ENCODE peak calls at places on chromosome 12, in seven cellular contexts. Z, R, Q, F, Y, J and L are unnamed samples.
A peak's percentile ranks its signal among the peaks of the same experiment; 100 is the strongest.

GRCh38 chr12:67425394-67425793 is 156.2 kb downstream of the CAND1 start:
- DNase-seq in Z (no peak), R (no peak), Q (no peak), F (no peak), Y (no peak), J (no peak), L (no peak)

GRCh38 chr12:124586756-124587155 is 19.3 kb upstream of the NCOR2 start:
- DNase-seq in Z (no peak), R (no peak), Q (peak; percentile 91), F (no peak), Y (no peak), J (no peak), L (no peak)

GRCh38 chr12:130179191-130179590 is 16.9 kb downstream of the FZD10 start:
- DNase-seq in Z (no peak), R (no peak), Q (no peak), F (no peak), Y (no peak), J (no peak), L (no peak)

GRCh38 chr12:124745891-124746570 is 117.6 kb downstream of the SCARB1 start:
- DNase-seq in Z (peak; percentile 95), R (no peak), Q (peak; percentile 19), F (peak; percentile 41), Y (peak; percentile 97), J (peak; percentile 97), L (peak; percentile 69)

GRCh38 chr12:55722948-55723347 is 2.8 kb downstream of the RDH5 start:
- DNase-seq in Z (no peak), R (no peak), Q (no peak), F (no peak), Y (no peak), J (no peak), L (no peak)

GRCh38 chr12:39723831-39724230 is 104.2 kb upstream of the ABCD2 start:
- DNase-seq in Z (no peak), R (no peak), Q (no peak), F (no peak), Y (peak; percentile 4), J (peak; percentile 48), L (no peak)

GRCh38 chr12:5588231-5588995 is 156.5 kb downstream of the NTF3 start:
- DNase-seq in Z (no peak), R (no peak), Q (no peak), F (no peak), Y (no peak), J (peak; percentile 94), L (no peak)

GRCh38 chr12:45789025-45789424 is 59.5 kb downstream of the ARID2 start:
- DNase-seq in Z (no peak), R (peak; percentile 26), Q (no peak), F (no peak), Y (no peak), J (peak; percentile 86), L (no peak)

GRCh38 chr12:67482751-67483661 is 165.5 kb upstream of the DYRK2 start:
- DNase-seq in Z (peak; percentile 75), R (peak; percentile 44), Q (no peak), F (peak; percentile 50), Y (peak; percentile 46), J (peak; percentile 82), L (peak; percentile 9)

GRCh38 chr12:14567311-14568195 is at the start of gene PLBD1:
- DNase-seq in Z (peak; percentile 81), R (no peak), Q (no peak), F (peak; percentile 21), Y (peak; percentile 38), J (peak; percentile 21), L (peak; percentile 77)

GRCh38 chr12:89073027-89073398 is 279.3 kb downstream of the DUSP6 start:
- DNase-seq in Z (no peak), R (no peak), Q (no peak), F (no peak), Y (no peak), J (peak; percentile 65), L (no peak)

GRCh38 chr12:102034346-102034745 is 27.4 kb downstream of the WASHC3 start:
- DNase-seq in Z (no peak), R (no peak), Q (no peak), F (no peak), Y (no peak), J (peak; percentile 60), L (no peak)

GRCh38 chr12:125194999-125195398 is 129.8 kb downstream of the AACS start:
- DNase-seq in Z (no peak), R (no peak), Q (no peak), F (no peak), Y (no peak), J (no peak), L (no peak)

GRCh38 chr12:50058743-50059312 is 1.4 kb downstream of the ASIC1 start:
- DNase-seq in Z (no peak), R (no peak), Q (no peak), F (peak; percentile 27), Y (no peak), J (no peak), L (no peak)

GRCh38 chr12:124493809-124494750 is 73.3 kb downstream of the NCOR2 start:
- DNase-seq in Z (no peak), R (peak; percentile 26), Q (no peak), F (peak; percentile 79), Y (no peak), J (no peak), L (no peak)

GRCh38 chr12:63294327-63294632 is 143.3 kb upstream of the AVPR1A start:
- DNase-seq in Z (no peak), R (no peak), Q (no peak), F (no peak), Y (no peak), J (peak; percentile 57), L (peak; percentile 33)

GRCh38 chr12:113136990-113137511 is 1.5 kb upstream of the RASAL1 start:
- DNase-seq in Z (no peak), R (no peak), Q (no peak), F (no peak), Y (no peak), J (no peak), L (no peak)

GRCh38 chr12:15693233-15693911 is 95.8 kb downstream of the EPS8 start:
- DNase-seq in Z (no peak), R (no peak), Q (no peak), F (no peak), Y (no peak), J (no peak), L (no peak)

GRCh38 chr12:52971701-52972329 is 22.9 kb downstream of the KRT18 start:
- DNase-seq in Z (no peak), R (no peak), Q (no peak), F (no peak), Y (no peak), J (peak; percentile 61), L (no peak)

GRCh38 chr12:110537605-110538409 is 35.7 kb downstream of the RAD9B start:
- DNase-seq in Z (peak; percentile 74), R (no peak), Q (no peak), F (no peak), Y (no peak), J (no peak), L (no peak)

GRCh38 chr12:123773375-123773774 is 11.3 kb downstream of the DNAH10 start:
- DNase-seq in Z (no peak), R (no peak), Q (no peak), F (no peak), Y (no peak), J (no peak), L (no peak)

GRCh38 chr12:88764781-88765470 is 184.7 kb upstream of the KITLG start:
- DNase-seq in Z (no peak), R (no peak), Q (no peak), F (no peak), Y (no peak), J (peak; percentile 63), L (no peak)

GRCh38 chr12:94100990-94101901 is 47.1 kb upstream of the PLXNC1 start:
- DNase-seq in Z (peak; percentile 79), R (peak; percentile 78), Q (peak; percentile 17), F (peak; percentile 87), Y (peak; percentile 69), J (peak; percentile 63), L (peak; percentile 65)

GRCh38 chr12:113838896-113839295 is 127.2 kb downstream of the RBM19 start:
- DNase-seq in Z (no peak), R (no peak), Q (no peak), F (no peak), Y (no peak), J (no peak), L (no peak)

GRCh38 chr12:115354007-115354452 is 670.1 kb upstream of the TBX3 start:
- DNase-seq in Z (no peak), R (no peak), Q (no peak), F (peak; percentile 3), Y (no peak), J (peak; percentile 94), L (no peak)

GRCh38 chr12:46388427-46388992 is 15.9 kb upstream of the SLC38A2 start:
- DNase-seq in Z (no peak), R (peak; percentile 85), Q (no peak), F (no peak), Y (no peak), J (no peak), L (no peak)

GRCh38 chr12:104064842-104065441 is 611 bp downstream of the HCFC2 start:
- DNase-seq in Z (peak; percentile 27), R (peak; percentile 9), Q (no peak), F (no peak), Y (no peak), J (peak; percentile 14), L (no peak)

GRCh38 chr12:44148936-44149335 is 313.1 kb downstream of the TMEM117 start:
- DNase-seq in Z (no peak), R (no peak), Q (no peak), F (no peak), Y (no peak), J (no peak), L (no peak)

GRCh38 chr12:130127909-130128763 is 34.1 kb upstream of the FZD10 start:
- DNase-seq in Z (no peak), R (no peak), Q (no peak), F (no peak), Y (no peak), J (peak; percentile 12), L (no peak)

GRCh38 chr12:26274441-26275312 is 79.3 kb downstream of the SSPN start:
- DNase-seq in Z (peak; percentile 78), R (no peak), Q (no peak), F (peak; percentile 62), Y (peak; percentile 48), J (peak; percentile 98), L (peak; percentile 75)

GRCh38 chr12:52442600-52443061 is 8.5 kb upstream of the KRT75 start:
- DNase-seq in Z (no peak), R (no peak), Q (no peak), F (no peak), Y (no peak), J (peak; percentile 87), L (no peak)

GRCh38 chr12:96986883-96987523 is 79.9 kb downstream of the NEDD1 start:
- DNase-seq in Z (no peak), R (peak; percentile 50), Q (peak; percentile 90), F (no peak), Y (no peak), J (peak; percentile 24), L (peak; percentile 23)

GRCh38 chr12:57802607-57803006 is 15.9 kb downstream of the AVIL start:
- DNase-seq in Z (no peak), R (no peak), Q (no peak), F (no peak), Y (no peak), J (no peak), L (no peak)

GRCh38 chr12:40689576-40689975 is 2.7 kb upstream of the CNTN1 start:
- DNase-seq in Z (no peak), R (no peak), Q (no peak), F (no peak), Y (no peak), J (no peak), L (no peak)

GRCh38 chr12:42213954-42214426 is 24.1 kb downstream of the YAF2 start:
- DNase-seq in Z (peak; percentile 45), R (no peak), Q (no peak), F (no peak), Y (no peak), J (peak; percentile 48), L (no peak)

GRCh38 chr12:15705606-15706005 is 83.6 kb downstream of the EPS8 start:
- DNase-seq in Z (no peak), R (no peak), Q (no peak), F (no peak), Y (no peak), J (no peak), L (no peak)

GRCh38 chr12:6326316-6326959 is 15.4 kb downstream of the TNFRSF1A start:
- DNase-seq in Z (peak; percentile 53), R (peak; percentile 75), Q (no peak), F (no peak), Y (no peak), J (peak; percentile 71), L (peak; percentile 87)